ENCODE peak calls at places on chromosomes 12 and 14, in eight cellular contexts. One of them, this sample, is unnamed.

GRCh38 chr14:51293149-51293925 is 53.3 kb downstream of the TMX1 start:
- ATAC-seq in HCT116: no peak
- ATAC-seq in RWPE2: no peak
- ATAC-seq in upper lobe of right lung: no peak
- ATAC-seq in left cardiac atrium: peak
- ATAC-seq in Right ventricle myocardium inferior: peak
- ATAC-seq in activated CD8-positive, alpha-beta T cell treated with anti-CD3 and anti-CD28 coated beads for 36 hours: no peak
- ATAC-seq in mucosa of descending colon: no peak
- ATAC-seq in this sample: peak

GRCh38 chr12:108770963-108771362 is 39.6 kb upstream of the CORO1C start:
- ATAC-seq in HCT116: no peak
- ATAC-seq in RWPE2: no peak
- ATAC-seq in upper lobe of right lung: no peak
- ATAC-seq in left cardiac atrium: no peak
- ATAC-seq in Right ventricle myocardium inferior: no peak
- ATAC-seq in activated CD8-positive, alpha-beta T cell treated with anti-CD3 and anti-CD28 coated beads for 36 hours: no peak
- ATAC-seq in mucosa of descending colon: no peak
- ATAC-seq in this sample: no peak

GRCh38 chr14:101442451-101442850 is 118.8 kb upstream of the DIO3 start:
- ATAC-seq in HCT116: no peak
- ATAC-seq in RWPE2: no peak
- ATAC-seq in upper lobe of right lung: peak
- ATAC-seq in left cardiac atrium: no peak
- ATAC-seq in Right ventricle myocardium inferior: no peak
- ATAC-seq in activated CD8-positive, alpha-beta T cell treated with anti-CD3 and anti-CD28 coated beads for 36 hours: peak
- ATAC-seq in mucosa of descending colon: no peak
- ATAC-seq in this sample: no peak

GRCh38 chr14:72641086-72641485 is 252.8 kb downstream of the DPF3 start:
- ATAC-seq in HCT116: no peak
- ATAC-seq in RWPE2: no peak
- ATAC-seq in upper lobe of right lung: no peak
- ATAC-seq in left cardiac atrium: no peak
- ATAC-seq in Right ventricle myocardium inferior: no peak
- ATAC-seq in activated CD8-positive, alpha-beta T cell treated with anti-CD3 and anti-CD28 coated beads for 36 hours: no peak
- ATAC-seq in mucosa of descending colon: no peak
- ATAC-seq in this sample: no peak

GRCh38 chr12:101902641-101903040 is 25.3 kb downstream of the DRAM1 start:
- ATAC-seq in HCT116: no peak
- ATAC-seq in RWPE2: no peak
- ATAC-seq in upper lobe of right lung: peak
- ATAC-seq in left cardiac atrium: no peak
- ATAC-seq in Right ventricle myocardium inferior: no peak
- ATAC-seq in activated CD8-positive, alpha-beta T cell treated with anti-CD3 and anti-CD28 coated beads for 36 hours: no peak
- ATAC-seq in mucosa of descending colon: peak
- ATAC-seq in this sample: no peak

GRCh38 chr12:52082026-52082667 is 2.6 kb downstream of the SMIM41 start:
- ATAC-seq in HCT116: no peak
- ATAC-seq in RWPE2: no peak
- ATAC-seq in upper lobe of right lung: peak
- ATAC-seq in left cardiac atrium: peak
- ATAC-seq in Right ventricle myocardium inferior: peak
- ATAC-seq in activated CD8-positive, alpha-beta T cell treated with anti-CD3 and anti-CD28 coated beads for 36 hours: no peak
- ATAC-seq in mucosa of descending colon: peak
- ATAC-seq in this sample: no peak

GRCh38 chr12:70354777-70355176 is 11.3 kb upstream of the KCNMB4 start:
- ATAC-seq in HCT116: no peak
- ATAC-seq in RWPE2: no peak
- ATAC-seq in upper lobe of right lung: no peak
- ATAC-seq in left cardiac atrium: no peak
- ATAC-seq in Right ventricle myocardium inferior: no peak
- ATAC-seq in activated CD8-positive, alpha-beta T cell treated with anti-CD3 and anti-CD28 coated beads for 36 hours: no peak
- ATAC-seq in mucosa of descending colon: no peak
- ATAC-seq in this sample: no peak

GRCh38 chr12:57229041-57229633 is 374 bp upstream of the SHMT2 start:
- ATAC-seq in HCT116: peak
- ATAC-seq in RWPE2: no peak
- ATAC-seq in upper lobe of right lung: no peak
- ATAC-seq in left cardiac atrium: no peak
- ATAC-seq in Right ventricle myocardium inferior: no peak
- ATAC-seq in activated CD8-positive, alpha-beta T cell treated with anti-CD3 and anti-CD28 coated beads for 36 hours: peak
- ATAC-seq in mucosa of descending colon: no peak
- ATAC-seq in this sample: peak

GRCh38 chr14:101916816-101917412 is 47.5 kb upstream of the DYNC1H1 start:
- ATAC-seq in HCT116: no peak
- ATAC-seq in RWPE2: peak
- ATAC-seq in upper lobe of right lung: peak
- ATAC-seq in left cardiac atrium: peak
- ATAC-seq in Right ventricle myocardium inferior: peak
- ATAC-seq in activated CD8-positive, alpha-beta T cell treated with anti-CD3 and anti-CD28 coated beads for 36 hours: peak
- ATAC-seq in mucosa of descending colon: peak
- ATAC-seq in this sample: no peak

GRCh38 chr14:90583916-90584605 is 187.2 kb downstream of the CALM1 start:
- ATAC-seq in HCT116: no peak
- ATAC-seq in RWPE2: no peak
- ATAC-seq in upper lobe of right lung: no peak
- ATAC-seq in left cardiac atrium: no peak
- ATAC-seq in Right ventricle myocardium inferior: no peak
- ATAC-seq in activated CD8-positive, alpha-beta T cell treated with anti-CD3 and anti-CD28 coated beads for 36 hours: no peak
- ATAC-seq in mucosa of descending colon: no peak
- ATAC-seq in this sample: no peak

GRCh38 chr12:94560416-94561221 is 89.7 kb downstream of the TMCC3 start:
- ATAC-seq in HCT116: peak
- ATAC-seq in RWPE2: peak
- ATAC-seq in upper lobe of right lung: peak
- ATAC-seq in left cardiac atrium: no peak
- ATAC-seq in Right ventricle myocardium inferior: no peak
- ATAC-seq in activated CD8-positive, alpha-beta T cell treated with anti-CD3 and anti-CD28 coated beads for 36 hours: peak
- ATAC-seq in mucosa of descending colon: peak
- ATAC-seq in this sample: no peak

GRCh38 chr12:110639336-110640178 is 25.6 kb downstream of the TCTN1 start:
- ATAC-seq in HCT116: no peak
- ATAC-seq in RWPE2: peak
- ATAC-seq in upper lobe of right lung: no peak
- ATAC-seq in left cardiac atrium: no peak
- ATAC-seq in Right ventricle myocardium inferior: no peak
- ATAC-seq in activated CD8-positive, alpha-beta T cell treated with anti-CD3 and anti-CD28 coated beads for 36 hours: no peak
- ATAC-seq in mucosa of descending colon: no peak
- ATAC-seq in this sample: peak

GRCh38 chr12:43730283-43730682 is 28.3 kb downstream of the PUS7L start:
- ATAC-seq in HCT116: no peak
- ATAC-seq in RWPE2: no peak
- ATAC-seq in upper lobe of right lung: no peak
- ATAC-seq in left cardiac atrium: no peak
- ATAC-seq in Right ventricle myocardium inferior: no peak
- ATAC-seq in activated CD8-positive, alpha-beta T cell treated with anti-CD3 and anti-CD28 coated beads for 36 hours: peak
- ATAC-seq in mucosa of descending colon: no peak
- ATAC-seq in this sample: no peak

GRCh38 chr14:102088012-102088792 is 1.4 kb upstream of the HSP90AA1 start:
- ATAC-seq in HCT116: no peak
- ATAC-seq in RWPE2: peak
- ATAC-seq in upper lobe of right lung: peak
- ATAC-seq in left cardiac atrium: no peak
- ATAC-seq in Right ventricle myocardium inferior: peak
- ATAC-seq in activated CD8-positive, alpha-beta T cell treated with anti-CD3 and anti-CD28 coated beads for 36 hours: peak
- ATAC-seq in mucosa of descending colon: peak
- ATAC-seq in this sample: no peak

GRCh38 chr12:93191461-93191860 is 186.3 kb upstream of the NUDT4 start:
- ATAC-seq in HCT116: no peak
- ATAC-seq in RWPE2: no peak
- ATAC-seq in upper lobe of right lung: no peak
- ATAC-seq in left cardiac atrium: no peak
- ATAC-seq in Right ventricle myocardium inferior: no peak
- ATAC-seq in activated CD8-positive, alpha-beta T cell treated with anti-CD3 and anti-CD28 coated beads for 36 hours: no peak
- ATAC-seq in mucosa of descending colon: no peak
- ATAC-seq in this sample: peak

GRCh38 chr14:77278461-77279230 is 7.6 kb upstream of the NGB start:
- ATAC-seq in HCT116: peak
- ATAC-seq in RWPE2: no peak
- ATAC-seq in upper lobe of right lung: no peak
- ATAC-seq in left cardiac atrium: no peak
- ATAC-seq in Right ventricle myocardium inferior: no peak
- ATAC-seq in activated CD8-positive, alpha-beta T cell treated with anti-CD3 and anti-CD28 coated beads for 36 hours: no peak
- ATAC-seq in mucosa of descending colon: peak
- ATAC-seq in this sample: no peak

GRCh38 chr12:25184132-25184531 is 10.8 kb downstream of the DNAI7 start:
- ATAC-seq in HCT116: no peak
- ATAC-seq in RWPE2: no peak
- ATAC-seq in upper lobe of right lung: no peak
- ATAC-seq in left cardiac atrium: no peak
- ATAC-seq in Right ventricle myocardium inferior: no peak
- ATAC-seq in activated CD8-positive, alpha-beta T cell treated with anti-CD3 and anti-CD28 coated beads for 36 hours: peak
- ATAC-seq in mucosa of descending colon: no peak
- ATAC-seq in this sample: no peak

GRCh38 chr12:69254046-69254445 is 14.7 kb downstream of the CPSF6 start:
- ATAC-seq in HCT116: peak
- ATAC-seq in RWPE2: no peak
- ATAC-seq in upper lobe of right lung: peak
- ATAC-seq in left cardiac atrium: no peak
- ATAC-seq in Right ventricle myocardium inferior: peak
- ATAC-seq in activated CD8-positive, alpha-beta T cell treated with anti-CD3 and anti-CD28 coated beads for 36 hours: peak
- ATAC-seq in mucosa of descending colon: peak
- ATAC-seq in this sample: peak

GRCh38 chr12:20792971-20793370 is 17.5 kb upstream of the SLCO1B3 start:
- ATAC-seq in HCT116: no peak
- ATAC-seq in RWPE2: no peak
- ATAC-seq in upper lobe of right lung: no peak
- ATAC-seq in left cardiac atrium: no peak
- ATAC-seq in Right ventricle myocardium inferior: no peak
- ATAC-seq in activated CD8-positive, alpha-beta T cell treated with anti-CD3 and anti-CD28 coated beads for 36 hours: no peak
- ATAC-seq in mucosa of descending colon: no peak
- ATAC-seq in this sample: no peak

GRCh38 chr14:72104011-72104613 is 171.9 kb downstream of the RGS6 start:
- ATAC-seq in HCT116: peak
- ATAC-seq in RWPE2: no peak
- ATAC-seq in upper lobe of right lung: peak
- ATAC-seq in left cardiac atrium: no peak
- ATAC-seq in Right ventricle myocardium inferior: no peak
- ATAC-seq in activated CD8-positive, alpha-beta T cell treated with anti-CD3 and anti-CD28 coated beads for 36 hours: no peak
- ATAC-seq in mucosa of descending colon: no peak
- ATAC-seq in this sample: peak

GRCh38 chr14:99050309-99050708 is 221.7 kb downstream of the BCL11B start:
- ATAC-seq in HCT116: no peak
- ATAC-seq in RWPE2: no peak
- ATAC-seq in upper lobe of right lung: no peak
- ATAC-seq in left cardiac atrium: no peak
- ATAC-seq in Right ventricle myocardium inferior: no peak
- ATAC-seq in activated CD8-positive, alpha-beta T cell treated with anti-CD3 and anti-CD28 coated beads for 36 hours: peak
- ATAC-seq in mucosa of descending colon: no peak
- ATAC-seq in this sample: no peak

GRCh38 chr14:98886982-98887381 is 385.0 kb downstream of the BCL11B start:
- ATAC-seq in HCT116: peak
- ATAC-seq in RWPE2: peak
- ATAC-seq in upper lobe of right lung: peak
- ATAC-seq in left cardiac atrium: no peak
- ATAC-seq in Right ventricle myocardium inferior: no peak
- ATAC-seq in activated CD8-positive, alpha-beta T cell treated with anti-CD3 and anti-CD28 coated beads for 36 hours: no peak
- ATAC-seq in mucosa of descending colon: no peak
- ATAC-seq in this sample: no peak

GRCh38 chr12:65074932-65075331 is 46.2 kb downstream of the WIF1 start:
- ATAC-seq in HCT116: peak
- ATAC-seq in RWPE2: peak
- ATAC-seq in upper lobe of right lung: peak
- ATAC-seq in left cardiac atrium: no peak
- ATAC-seq in Right ventricle myocardium inferior: no peak
- ATAC-seq in activated CD8-positive, alpha-beta T cell treated with anti-CD3 and anti-CD28 coated beads for 36 hours: no peak
- ATAC-seq in mucosa of descending colon: no peak
- ATAC-seq in this sample: no peak

GRCh38 chr12:104204690-104205480 is 10.7 kb upstream of the TXNRD1 start:
- ATAC-seq in HCT116: no peak
- ATAC-seq in RWPE2: no peak
- ATAC-seq in upper lobe of right lung: no peak
- ATAC-seq in left cardiac atrium: no peak
- ATAC-seq in Right ventricle myocardium inferior: no peak
- ATAC-seq in activated CD8-positive, alpha-beta T cell treated with anti-CD3 and anti-CD28 coated beads for 36 hours: no peak
- ATAC-seq in mucosa of descending colon: no peak
- ATAC-seq in this sample: no peak